ENCODE peak calls at places on chromosomes 5 and 9, in five cellular contexts. One of them, this sample, is unnamed.
A peak's percentile ranks its signal among the peaks of the same experiment; 100 is the strongest.

GRCh38 chr9:97874617-97875016 is 21.6 kb downstream of the FOXE1 start:
- DNase-seq in B cell: no peak
- DNase-seq in HL-60: no peak
- DNase-seq in uterus: no peak
- DNase-seq in GM12865: no peak
- DNase-seq in this sample: no peak

GRCh38 chr9:89436963-89437625 is 60.8 kb downstream of the SEMA4D start:
- DNase-seq in B cell: peak; percentile 64
- DNase-seq in HL-60: peak; percentile 81
- DNase-seq in uterus: no peak
- DNase-seq in GM12865: peak; percentile 47
- DNase-seq in this sample: no peak

GRCh38 chr5:114010362-114010761 is 351.5 kb upstream of the KCNN2 start:
- DNase-seq in B cell: no peak
- DNase-seq in HL-60: no peak
- DNase-seq in uterus: peak; percentile 14
- DNase-seq in GM12865: no peak
- DNase-seq in this sample: no peak

GRCh38 chr5:164181604-164182003 is 676.2 kb downstream of the MAT2B start:
- DNase-seq in B cell: no peak
- DNase-seq in HL-60: no peak
- DNase-seq in uterus: no peak
- DNase-seq in GM12865: no peak
- DNase-seq in this sample: no peak

GRCh38 chr5:73443725-73444498 is 4.7 kb downstream of the FOXD1 start:
- DNase-seq in B cell: no peak
- DNase-seq in HL-60: no peak
- DNase-seq in uterus: no peak
- DNase-seq in GM12865: no peak
- DNase-seq in this sample: no peak

GRCh38 chr9:137126786-137127185 is 12.2 kb upstream of the GRIN1 start:
- DNase-seq in B cell: no peak
- DNase-seq in HL-60: no peak
- DNase-seq in uterus: no peak
- DNase-seq in GM12865: peak; percentile 55
- DNase-seq in this sample: no peak

GRCh38 chr9:98637381-98637780 is 71.4 kb downstream of the GABBR2 start:
- DNase-seq in B cell: no peak
- DNase-seq in HL-60: no peak
- DNase-seq in uterus: no peak
- DNase-seq in GM12865: no peak
- DNase-seq in this sample: no peak

GRCh38 chr5:169226904-169227303 is 74.0 kb downstream of the SLIT3 start:
- DNase-seq in B cell: no peak
- DNase-seq in HL-60: no peak
- DNase-seq in uterus: no peak
- DNase-seq in GM12865: no peak
- DNase-seq in this sample: no peak

GRCh38 chr9:133768859-133769510 is 30.8 kb upstream of the SARDH start:
- DNase-seq in B cell: no peak
- DNase-seq in HL-60: no peak
- DNase-seq in uterus: no peak
- DNase-seq in GM12865: no peak
- DNase-seq in this sample: no peak
- TF ChIP-seq CTCF in B cell: no peak
- TF ChIP-seq CTCF in HL-60: no peak
- TF ChIP-seq CTCF in uterus: no peak
- TF ChIP-seq CTCF in GM12865: no peak
- TF ChIP-seq CTCF in this sample: no peak

DNA sequence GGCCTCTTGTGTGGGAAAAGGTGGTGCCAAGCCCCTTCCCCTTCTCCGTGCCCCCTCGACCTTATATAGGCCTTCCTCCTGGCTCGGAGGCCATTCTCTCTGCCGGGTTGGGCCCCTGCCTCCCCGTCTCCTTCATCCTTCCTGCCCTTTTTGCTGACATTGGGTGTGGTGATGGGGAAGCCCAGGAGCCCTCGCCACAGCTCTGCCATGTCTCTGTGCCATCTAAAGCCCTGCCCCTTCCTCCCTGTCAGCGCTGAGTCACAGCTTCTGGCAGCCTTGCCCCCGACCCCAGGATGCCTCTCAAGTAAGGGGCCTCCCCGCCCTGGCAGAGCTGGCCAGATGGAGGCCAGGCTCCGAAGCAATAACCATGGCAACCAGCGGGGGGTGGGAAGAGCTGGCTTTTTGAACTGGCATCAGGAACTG is 30.4 kb downstream of the JADE2 start:
- DNase-seq in B cell: peak; percentile 80
- DNase-seq in HL-60: no peak
- DNase-seq in uterus: peak; percentile 52
- DNase-seq in GM12865: peak; percentile 79
- DNase-seq in this sample: peak; percentile 61
- TF ChIP-seq CTCF in B cell: no peak
- TF ChIP-seq CTCF in HL-60: no peak
- TF ChIP-seq CTCF in uterus: no peak
- TF ChIP-seq CTCF in GM12865: no peak
- TF ChIP-seq CTCF in this sample: no peak

GRCh38 chr5:132752581-132753125 is 5.4 kb downstream of the CCNI2 start:
- DNase-seq in B cell: peak; percentile 3
- DNase-seq in HL-60: no peak
- DNase-seq in uterus: no peak
- DNase-seq in GM12865: no peak
- DNase-seq in this sample: no peak

GRCh38 chr5:132754947-132755346 is 7.7 kb downstream of the CCNI2 start:
- DNase-seq in B cell: no peak
- DNase-seq in HL-60: no peak
- DNase-seq in uterus: no peak
- DNase-seq in GM12865: no peak
- DNase-seq in this sample: no peak

GRCh38 chr5:132751971-132752580 is 4.8 kb downstream of the CCNI2 start:
- DNase-seq in B cell: peak; percentile 3
- DNase-seq in HL-60: no peak
- DNase-seq in uterus: no peak
- DNase-seq in GM12865: no peak
- DNase-seq in this sample: no peak

GRCh38 chr5:132754111-132754510 is 6.9 kb downstream of the CCNI2 start:
- DNase-seq in B cell: peak; percentile 2
- DNase-seq in HL-60: no peak
- DNase-seq in uterus: no peak
- DNase-seq in GM12865: no peak
- DNase-seq in this sample: no peak

GRCh38 chr5:132753135-132753987 is 6.1 kb downstream of the CCNI2 start:
- DNase-seq in B cell: peak; percentile 9
- DNase-seq in HL-60: no peak
- DNase-seq in uterus: no peak
- DNase-seq in GM12865: peak; percentile 25
- DNase-seq in this sample: no peak
- TF ChIP-seq CTCF in B cell: no peak
- TF ChIP-seq CTCF in HL-60: no peak
- TF ChIP-seq CTCF in uterus: no peak
- TF ChIP-seq CTCF in GM12865: no peak
- TF ChIP-seq CTCF in this sample: peak; percentile 12

GRCh38 chr9:92176068-92176799 is 61.0 kb upstream of the SPTLC1 start:
- DNase-seq in B cell: no peak
- DNase-seq in HL-60: no peak
- DNase-seq in uterus: no peak
- DNase-seq in GM12865: no peak
- DNase-seq in this sample: no peak
- TF ChIP-seq CTCF in B cell: no peak
- TF ChIP-seq CTCF in HL-60: peak; percentile 10
- TF ChIP-seq CTCF in uterus: no peak
- TF ChIP-seq CTCF in GM12865: peak; percentile 26
- TF ChIP-seq CTCF in this sample: no peak

GRCh38 chr5:138352722-138353549 is 451 bp downstream of the KDM3B start:
- DNase-seq in B cell: peak; percentile 86
- DNase-seq in HL-60: peak; percentile 66
- DNase-seq in uterus: peak; percentile 46
- DNase-seq in GM12865: peak; percentile 79
- DNase-seq in this sample: peak; percentile 80

GRCh38 chr5:138352071-138352721 is at the start of gene KDM3B:
- DNase-seq in B cell: peak; percentile 97
- DNase-seq in HL-60: peak; percentile 60
- DNase-seq in uterus: peak; percentile 73
- DNase-seq in GM12865: peak; percentile 93
- DNase-seq in this sample: peak; percentile 97

GRCh38 chr5:138353550-138353893 is 1.0 kb downstream of the KDM3B start:
- DNase-seq in B cell: no peak
- DNase-seq in HL-60: no peak
- DNase-seq in uterus: no peak
- DNase-seq in GM12865: no peak
- DNase-seq in this sample: peak; percentile 45

GRCh38 chr5:138354387-138354786 is 1.9 kb downstream of the KDM3B start:
- DNase-seq in B cell: no peak
- DNase-seq in HL-60: no peak
- DNase-seq in uterus: no peak
- DNase-seq in GM12865: no peak
- DNase-seq in this sample: no peak

DNA sequence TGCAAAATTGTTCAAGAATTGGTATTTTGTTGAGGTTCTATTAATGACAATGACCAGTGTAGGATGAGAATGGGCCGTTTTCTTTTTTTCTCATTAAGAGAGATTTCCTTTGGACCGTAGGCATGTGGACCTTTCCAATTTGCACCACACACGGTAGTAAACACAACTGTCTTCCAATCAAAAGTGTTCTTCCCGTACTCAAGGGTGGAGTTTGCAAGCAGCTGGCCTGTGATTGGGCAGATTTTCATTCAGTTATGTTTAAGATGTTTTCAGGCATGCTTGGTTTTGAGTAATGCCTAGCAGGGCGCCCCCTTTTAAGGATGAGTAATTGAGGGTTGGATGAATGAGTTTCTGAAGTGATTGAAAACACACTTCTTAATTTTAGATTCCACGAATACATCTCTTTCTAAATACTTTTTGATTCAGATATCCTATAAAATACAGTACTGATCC is 2.5 kb downstream of the KDM3B start:
- DNase-seq in B cell: no peak
- DNase-seq in HL-60: no peak
- DNase-seq in uterus: no peak
- DNase-seq in GM12865: peak; percentile 81
- DNase-seq in this sample: peak; percentile 77
- TF ChIP-seq CTCF in B cell: no peak
- TF ChIP-seq CTCF in HL-60: no peak
- TF ChIP-seq CTCF in uterus: no peak
- TF ChIP-seq CTCF in GM12865: no peak
- TF ChIP-seq CTCF in this sample: no peak

GRCh38 chr5:90191352-90192045 is 218.1 kb downstream of the CETN3 start:
- DNase-seq in B cell: no peak
- DNase-seq in HL-60: no peak
- DNase-seq in uterus: no peak
- DNase-seq in GM12865: no peak
- DNase-seq in this sample: no peak

DNA sequence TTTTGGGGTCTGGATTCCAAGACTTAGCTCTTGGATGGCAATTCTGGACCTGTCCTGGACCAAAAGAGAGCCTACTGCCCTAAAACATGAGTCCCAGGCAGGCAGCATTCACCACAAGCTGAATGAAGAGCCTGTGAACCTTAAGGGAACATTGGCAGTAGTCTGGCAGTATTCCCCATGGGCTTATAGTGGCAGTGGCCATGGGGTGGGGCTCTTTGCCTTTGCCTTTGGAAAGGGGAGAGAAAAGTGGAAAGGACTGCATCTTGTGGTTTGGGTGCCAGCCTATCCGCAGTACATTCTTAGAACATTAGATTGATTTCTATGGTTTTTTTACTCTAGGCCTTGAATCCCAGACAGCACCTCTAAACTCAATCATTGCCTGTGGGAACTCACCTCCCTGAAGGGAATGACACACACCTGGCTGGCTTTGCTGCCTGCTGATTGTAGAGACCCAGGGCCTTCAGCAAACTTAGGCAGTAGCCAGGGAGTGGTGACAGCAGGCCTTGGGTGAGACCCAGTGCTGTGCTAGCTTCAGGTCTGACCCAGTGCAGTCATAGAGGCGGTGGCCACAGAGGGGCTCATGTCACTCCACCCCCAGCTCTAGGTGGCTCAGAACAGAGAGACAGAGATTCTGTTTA is 216.3 kb downstream of the CETN3 start:
- DNase-seq in B cell: no peak
- DNase-seq in HL-60: no peak
- DNase-seq in uterus: no peak
- DNase-seq in GM12865: no peak
- DNase-seq in this sample: no peak
- TF ChIP-seq CTCF in B cell: no peak
- TF ChIP-seq CTCF in HL-60: no peak
- TF ChIP-seq CTCF in uterus: no peak
- TF ChIP-seq CTCF in GM12865: no peak
- TF ChIP-seq CTCF in this sample: no peak

GRCh38 chr9:128724744-128725211 is 851 bp upstream of the ZDHHC12 start:
- DNase-seq in B cell: no peak
- DNase-seq in HL-60: peak; percentile 70
- DNase-seq in uterus: peak; percentile 81
- DNase-seq in GM12865: peak; percentile 79
- DNase-seq in this sample: peak; percentile 73
- TF ChIP-seq CTCF in B cell: no peak
- TF ChIP-seq CTCF in HL-60: no peak
- TF ChIP-seq CTCF in uterus: no peak
- TF ChIP-seq CTCF in GM12865: no peak
- TF ChIP-seq CTCF in this sample: no peak

DNA sequence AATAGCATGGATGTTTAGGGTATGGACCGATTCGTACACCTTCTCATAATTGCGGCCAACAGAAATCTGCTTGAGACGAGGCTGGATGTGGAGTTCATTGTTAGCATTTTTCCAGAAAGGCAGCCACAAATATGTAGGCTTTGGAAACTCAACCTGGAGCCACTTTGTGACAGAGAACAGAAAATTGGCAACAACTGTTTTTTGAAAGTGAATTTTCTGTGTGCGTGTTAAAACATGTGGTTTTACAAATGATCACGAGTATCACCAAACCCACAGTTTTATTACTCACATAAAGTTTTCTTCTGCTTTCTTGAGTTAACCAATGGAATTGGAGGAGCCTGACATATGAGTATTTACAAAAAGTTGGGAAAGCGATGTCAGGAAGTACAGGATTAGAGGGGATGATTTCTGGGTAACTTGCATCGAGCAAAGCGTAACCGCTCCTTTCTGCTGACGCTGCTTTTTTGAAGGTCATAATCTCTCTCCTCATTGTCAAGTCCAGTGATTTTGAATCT is 138.5 kb upstream of the TAF11L2 start:
- DNase-seq in B cell: no peak
- DNase-seq in HL-60: no peak
- DNase-seq in uterus: no peak
- DNase-seq in GM12865: no peak
- DNase-seq in this sample: no peak
- TF ChIP-seq CTCF in B cell: no peak
- TF ChIP-seq CTCF in HL-60: no peak
- TF ChIP-seq CTCF in uterus: no peak
- TF ChIP-seq CTCF in GM12865: no peak
- TF ChIP-seq CTCF in this sample: no peak

This sample was measured in GM13977.